ENCODE peak calls at places on chromosomes 5 and 9, in seven cellular contexts. P is A549; T is CD4-positive, CD25-positive, alpha-beta regulatory T cell; J is neural progenitor cell; Q is PC-3; H is transverse colon; G is lower lobe of right lung. I is an unnamed sample.

GRCh38 chr9:16426716-16427115 is 443.8 kb downstream of the BNC2 start:
- DNase-seq in P (no peak), J (no peak), G (no peak), Q (no peak), H (no peak), T (no peak), I (peak)

GRCh38 chr9:136109351-136110081 is 9.2 kb downstream of the TMEM250 start:
- DNase-seq in T (peak), Q (peak), G (peak), J (peak), P (peak), H (peak), I (peak)

GRCh38 chr9:134346151-134346550 is 19.9 kb downstream of the RXRA start:
- DNase-seq in Q (no peak), T (no peak), H (no peak), G (no peak), J (no peak), P (no peak), I (no peak)

GRCh38 chr5:67029481-67029880 is 167.1 kb downstream of the CD180 start:
- DNase-seq in Q (no peak), P (no peak), H (no peak), T (no peak), G (no peak), J (no peak), I (no peak)

GRCh38 chr5:86679529-86679928 is 61.8 kb downstream of the COX7C start:
- DNase-seq in P (peak), Q (peak), T (peak), H (no peak), J (peak), G (no peak), I (peak)

GRCh38 chr5:130155395-130155794 is 251.1 kb downstream of the CHSY3 start:
- DNase-seq in J (peak), H (no peak), T (no peak), Q (no peak), P (no peak), G (no peak), I (no peak)

GRCh38 chr9:137670391-137671195 is 51.8 kb downstream of the EHMT1 start:
- DNase-seq in T (no peak), G (no peak), H (peak), J (peak), Q (no peak), P (no peak), I (peak)

GRCh38 chr9:35274988-35275387 is 113.2 kb downstream of the UNC13B start:
- DNase-seq in T (no peak), G (no peak), J (no peak), H (no peak), P (no peak), Q (no peak), I (no peak)

GRCh38 chr9:87148391-87149237 is 201.3 kb upstream of the GAS1 start:
- DNase-seq in J (peak), Q (no peak), G (peak), T (no peak), H (peak), P (peak), I (peak)

GRCh38 chr5:118984602-118985001 is 3.7 kb downstream of the DTWD2 start:
- DNase-seq in P (no peak), G (no peak), H (no peak), T (no peak), J (no peak), Q (peak), I (peak)

GRCh38 chr9:124381073-124381945 is 33.9 kb downstream of the PSMB7 start:
- DNase-seq in J (no peak), P (no peak), G (no peak), Q (no peak), T (no peak), H (no peak), I (peak)

GRCh38 chr5:55569513-55569865 is 34.7 kb upstream of the PLPP1 start:
- DNase-seq in T (no peak), Q (no peak), P (no peak), J (no peak), H (no peak), G (no peak), I (no peak)

GRCh38 chr5:10520716-10521115 is 43.2 kb upstream of the ANKRD33B start:
- DNase-seq in H (no peak), T (no peak), Q (no peak), J (no peak), G (no peak), P (no peak), I (no peak)

GRCh38 chr5:158593925-158594324 is 505.8 kb downstream of the EBF1 start:
- DNase-seq in H (no peak), T (no peak), P (no peak), Q (no peak), G (no peak), J (no peak), I (no peak)

GRCh38 chr9:4228142-4228541 is 71.7 kb downstream of the GLIS3 start:
- DNase-seq in T (no peak), G (no peak), Q (no peak), H (no peak), P (no peak), J (no peak), I (no peak)

GRCh38 chr5:14208071-14209021 is 65.2 kb downstream of the TRIO start:
- DNase-seq in P (peak), J (no peak), H (peak), G (no peak), T (peak), Q (peak), I (peak)

GRCh38 chr5:55356896-55357295 is 49.1 kb downstream of the MTREX start:
- DNase-seq in Q (no peak), T (no peak), P (no peak), J (no peak), G (no peak), H (no peak), I (no peak)

GRCh38 chr5:16849181-16849580 is 86.9 kb downstream of the MYO10 start:
- DNase-seq in Q (peak), H (no peak), G (no peak), P (no peak), J (no peak), T (no peak), I (no peak)

GRCh38 chr9:99192786-99193465 is 28.8 kb downstream of the ALG2 start:
- DNase-seq in Q (peak), G (no peak), T (no peak), J (no peak), H (no peak), P (peak), I (peak)

GRCh38 chr5:997711-998110 is 10.9 kb upstream of the NKD2 start:
- DNase-seq in P (no peak), H (no peak), J (no peak), G (peak), T (no peak), Q (no peak), I (no peak)

GRCh38 chr5:94192658-94193391 is 425.6 kb downstream of the KIAA0825 start:
- DNase-seq in T (no peak), Q (no peak), H (no peak), P (no peak), G (no peak), J (no peak), I (no peak)

GRCh38 chr5:54176066-54176835 is 134.1 kb downstream of the ARL15 start:
- DNase-seq in J (peak), P (no peak), H (no peak), Q (no peak), T (no peak), G (no peak), I (no peak)

GRCh38 chr9:100990605-100991381 is 37.7 kb upstream of the PLPPR1 start:
- DNase-seq in P (no peak), G (no peak), Q (no peak), H (no peak), J (no peak), T (no peak), I (no peak)

GRCh38 chr5:126656397-126657007 is 55.8 kb downstream of the PHAX start:
- DNase-seq in Q (peak), G (no peak), H (no peak), T (peak), P (peak), J (peak), I (peak)

GRCh38 chr5:114362977-114363721 is 1.3 kb downstream of the KCNN2 start:
- DNase-seq in P (peak), H (no peak), J (peak), Q (no peak), T (peak), G (no peak), I (no peak)

GRCh38 chr9:98315551-98316060 is 60.2 kb upstream of the TBC1D2 start:
- DNase-seq in T (peak), Q (peak), J (peak), H (peak), G (peak), P (peak), I (peak)

GRCh38 chr9:109880276-109881169 is 100.5 kb downstream of the PALM2AKAP2 start:
- DNase-seq in J (peak), H (no peak), T (peak), G (no peak), Q (peak), P (peak), I (peak)

GRCh38 chr5:172541119-172541763 is 86.9 kb upstream of the SH3PXD2B start:
- DNase-seq in G (no peak), H (no peak), P (no peak), T (no peak), J (no peak), Q (no peak), I (no peak)

GRCh38 chr9:82829818-82830217 is 233.1 kb downstream of the RASEF start:
- DNase-seq in T (no peak), J (no peak), H (no peak), Q (peak), G (no peak), P (no peak), I (peak)

GRCh38 chr5:75057551-75057950 is 5.2 kb upstream of the GCNT4 start:
- DNase-seq in G (no peak), J (no peak), Q (no peak), T (peak), H (no peak), P (no peak), I (no peak)

GRCh38 chr5:123696948-123697347 is 185.0 kb downstream of the CSNK1G3 start:
- DNase-seq in Q (no peak), T (no peak), P (peak), H (peak), J (no peak), G (no peak), I (peak)

GRCh38 chr5:107388111-107388861 is 282.5 kb downstream of the EFNA5 start:
- DNase-seq in G (no peak), H (no peak), P (peak), Q (peak), T (peak), J (no peak), I (peak)

GRCh38 chr9:34987160-34988040 is 2.1 kb upstream of the DNAJB5 start:
- DNase-seq in H (no peak), Q (no peak), G (no peak), T (no peak), P (no peak), J (no peak), I (peak)

GRCh38 chr5:150905312-150905683 is 518 bp upstream of the ZNF300 start:
- DNase-seq in P (no peak), J (no peak), T (no peak), Q (no peak), H (no peak), G (no peak), I (no peak)

GRCh38 chr9:130490981-130491380 is 46.2 kb downstream of the ASS1 start:
- DNase-seq in P (no peak), G (no peak), H (no peak), T (no peak), Q (no peak), J (peak), I (no peak)

GRCh38 chr9:17588395-17588794 is 9.5 kb downstream of the SH3GL2 start:
- DNase-seq in G (no peak), P (no peak), H (no peak), J (no peak), T (no peak), Q (no peak), I (peak)

GRCh38 chr9:107223381-107223780 is 59.7 kb upstream of the RAD23B start:
- DNase-seq in T (no peak), Q (no peak), P (no peak), G (no peak), H (no peak), J (no peak), I (no peak)

GRCh38 chr9:33023661-33024060 is 1.4 kb upstream of the DNAJA1 start:
- DNase-seq in H (no peak), Q (no peak), G (no peak), P (no peak), J (no peak), T (no peak), I (peak)
- H3K4me3 ChIP-seq in H (no peak), Q (peak), G (peak), P (peak), J (peak), T (peak), I (peak)

GRCh38 chr5:168064457-168064856 is 227.0 kb upstream of the WWC1 start:
- DNase-seq in G (no peak), J (no peak), H (no peak), T (no peak), Q (no peak), P (no peak), I (no peak)
- H3K4me3 ChIP-seq in G (no peak), J (no peak), H (no peak), T (no peak), Q (no peak), P (no peak), I (no peak)

GRCh38 chr5:137072376-137073174 is 426.6 kb downstream of the SPOCK1 start:
- DNase-seq in J (no peak), P (no peak), H (no peak), T (no peak), Q (no peak), G (no peak), I (peak)
- H3K4me3 ChIP-seq in J (no peak), P (no peak), H (no peak), T (no peak), Q (no peak), G (no peak), I (no peak)

GRCh38 chr9:112382501-112383364 is 2.8 kb downstream of the HSDL2 start:
- DNase-seq in J (no peak), T (no peak), H (no peak), G (no peak), Q (no peak), P (no peak), I (no peak)
- H3K4me3 ChIP-seq in J (no peak), T (no peak), H (no peak), G (no peak), Q (no peak), P (no peak), I (no peak)

DNA sequence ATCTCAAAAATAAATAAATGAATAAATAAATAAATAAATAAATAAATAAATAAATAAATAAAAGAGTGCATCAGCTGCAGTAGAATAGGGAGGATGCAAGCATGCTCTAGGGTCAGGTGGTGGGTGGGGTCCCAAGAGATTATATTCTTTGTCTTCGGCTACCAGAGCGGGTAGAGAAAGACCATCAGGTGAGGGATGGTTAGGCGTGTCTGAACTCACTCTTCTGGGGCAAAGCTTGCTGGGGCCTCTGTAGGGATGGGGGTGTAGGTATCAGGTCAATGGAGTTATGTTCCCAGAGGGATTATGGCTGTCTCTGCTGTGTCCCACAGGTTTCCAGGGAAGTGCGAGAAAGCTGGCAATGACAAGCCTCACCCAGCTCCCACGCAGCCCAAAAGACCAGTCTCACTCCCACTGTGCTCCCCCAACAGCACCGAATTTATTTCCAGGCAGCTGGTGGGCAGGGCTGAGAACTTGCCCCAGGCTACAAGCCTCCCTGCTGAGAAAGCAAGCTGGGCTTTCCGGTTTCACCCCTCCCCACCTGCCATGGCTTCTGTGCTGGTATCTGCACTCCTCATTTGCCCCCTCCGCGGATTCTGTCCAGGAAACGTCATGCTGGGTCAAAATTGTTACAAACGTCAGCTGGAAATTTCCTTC is 180.8 kb downstream of the LURAP1L start:
- DNase-seq in G (no peak), Q (no peak), P (no peak), J (no peak), H (no peak), T (no peak), I (no peak)
- H3K4me3 ChIP-seq in G (no peak), Q (no peak), P (no peak), J (no peak), H (no peak), T (no peak), I (no peak)

GRCh38 chr5:138340008-138340407 is 1.9 kb downstream of the FAM53C start:
- DNase-seq in Q (no peak), J (no peak), H (no peak), G (no peak), T (no peak), P (no peak), I (no peak)
- H3K4me3 ChIP-seq in Q (peak), J (peak), H (no peak), G (peak), T (peak), P (no peak), I (no peak)

GRCh38 chr5:78879541-78879940 is 105.6 kb downstream of the ARSB start:
- DNase-seq in Q (no peak), T (no peak), H (no peak), J (no peak), G (no peak), P (no peak), I (no peak)
- H3K4me3 ChIP-seq in Q (no peak), T (no peak), H (no peak), J (no peak), G (no peak), P (no peak), I (no peak)